ENCODE peak calls at places on chromosomes 16 and 17, in four cellular contexts. C is MCF 10A; Z is activated CD8-positive, alpha-beta T cell treated with anti-CD3 and anti-CD28 coated beads for 36 hours; W is A549. N is an unnamed sample.
A peak's percentile ranks its signal among the peaks of the same experiment; 100 is the strongest.

GRCh38 chr17:42246515-42246914 is 29.7 kb downstream of the STAT5B start:
- DNase-seq in C (no peak), W (no peak), Z (peak; percentile 28), N (no peak)

GRCh38 chr17:28953444-28954118 is 2.3 kb upstream of the PHF12 start:
- DNase-seq in C (peak; percentile 48), Z (peak; percentile 70), W (peak; percentile 72), N (no peak)

GRCh38 chr17:42598905-42599304 is 10.3 kb downstream of the RETREG3 start:
- DNase-seq in Z (no peak), C (no peak), W (no peak), N (no peak)

GRCh38 chr17:50139950-50140885 is 10.3 kb upstream of the SAMD14 start:
- DNase-seq in C (peak; percentile 73), W (peak; percentile 89), Z (peak; percentile 87), N (peak; percentile 82)

GRCh38 chr17:72687941-72688340 is 404.5 kb downstream of the SLC39A11 start:
- DNase-seq in C (no peak), Z (no peak), W (no peak), N (no peak)

GRCh38 chr16:76531236-76531635 is 254.0 kb downstream of the CNTNAP4 start:
- DNase-seq in W (no peak), Z (no peak), C (no peak), N (no peak)

GRCh38 chr17:77863814-77864161 is 94.7 kb upstream of the TNRC6C start:
- DNase-seq in W (no peak), Z (no peak), C (no peak), N (no peak)

GRCh38 chr17:21252289-21252874 is 828 bp downstream of the NATD1 start:
- DNase-seq in W (no peak), Z (no peak), C (no peak), N (no peak)

GRCh38 chr17:34098712-34099111 is 156.4 kb upstream of the CCL2 start:
- DNase-seq in C (no peak), W (no peak), Z (no peak), N (no peak)

GRCh38 chr17:31746884-31747495 is 112.1 kb downstream of the COPRS start:
- DNase-seq in W (no peak), C (no peak), Z (no peak), N (no peak)

GRCh38 chr17:63490858-63491400 is 14.1 kb downstream of the ACE start:
- DNase-seq in W (no peak), Z (no peak), C (no peak), N (no peak)

GRCh38 chr17:45052052-45052772 is 780 bp upstream of the DCAKD start:
- DNase-seq in C (peak; percentile 23), Z (peak; percentile 77), W (no peak), N (no peak)

GRCh38 chr17:67995568-67996191 is 589 bp downstream of the C17orf58 start:
- DNase-seq in W (peak; percentile 19), Z (peak; percentile 38), C (peak; percentile 22), N (no peak)

GRCh38 chr17:30824002-30824355 is 513 bp downstream of the CRLF3 start:
- DNase-seq in W (peak; percentile 64), C (peak; percentile 12), Z (peak; percentile 66), N (no peak)

GRCh38 chr17:80270836-80271235 is 10.2 kb downstream of the RNF213 start:
- DNase-seq in C (peak; percentile 58), W (peak; percentile 69), Z (peak; percentile 61), N (no peak)

GRCh38 chr16:30367349-30368009 is 2.8 kb downstream of the TBC1D10B start:
- DNase-seq in W (no peak), C (no peak), Z (no peak), N (no peak)
- TF ChIP-seq CTCF in W (no peak), C (no peak), Z (no peak), N (no peak)

DNA sequence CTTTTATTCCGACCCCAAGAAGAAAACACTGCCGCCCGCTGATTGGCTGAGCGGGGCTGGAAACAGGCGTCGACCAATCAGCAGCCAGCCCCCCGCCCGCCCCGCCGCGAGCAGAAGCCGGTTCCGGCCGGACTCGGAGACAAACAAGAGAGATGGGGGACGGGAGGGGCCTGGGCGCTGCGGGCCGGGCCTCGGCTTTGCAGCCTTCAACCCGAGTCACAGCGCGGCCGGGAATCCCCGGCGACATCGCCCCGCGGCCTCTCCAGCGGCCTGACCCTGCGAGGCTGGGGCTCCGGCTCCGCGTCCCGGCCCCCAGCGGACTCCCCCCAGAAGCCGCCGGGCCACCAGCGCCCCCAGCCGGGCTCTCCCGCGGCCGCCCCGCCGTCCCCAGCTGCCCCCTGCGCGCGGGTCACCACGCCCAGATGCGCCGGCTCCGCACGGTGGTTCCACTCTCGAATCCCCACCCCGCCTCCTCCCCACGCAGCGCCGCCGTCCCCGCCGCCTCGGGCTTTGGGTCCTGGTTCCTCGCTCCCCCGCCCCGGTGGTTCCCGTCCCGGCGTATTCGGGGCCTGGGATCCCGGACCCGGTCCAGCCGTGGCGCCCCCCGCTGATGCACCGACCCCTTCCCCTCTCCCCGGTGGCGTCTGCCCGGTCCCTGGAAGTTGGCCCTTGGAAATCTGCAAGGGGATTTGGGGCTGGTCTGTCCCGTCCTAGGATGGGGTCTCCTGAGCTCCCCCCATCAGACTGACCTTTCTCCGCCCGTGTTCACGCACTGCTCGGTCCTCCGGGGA is 417 bp upstream of the SLC43A2 start:
- DNase-seq in W (peak; percentile 100), Z (peak; percentile 96), C (peak; percentile 89), N (peak; percentile 95)
- TF ChIP-seq CTCF in W (peak; percentile 62), Z (no peak), C (peak; percentile 30), N (no peak)

DNA sequence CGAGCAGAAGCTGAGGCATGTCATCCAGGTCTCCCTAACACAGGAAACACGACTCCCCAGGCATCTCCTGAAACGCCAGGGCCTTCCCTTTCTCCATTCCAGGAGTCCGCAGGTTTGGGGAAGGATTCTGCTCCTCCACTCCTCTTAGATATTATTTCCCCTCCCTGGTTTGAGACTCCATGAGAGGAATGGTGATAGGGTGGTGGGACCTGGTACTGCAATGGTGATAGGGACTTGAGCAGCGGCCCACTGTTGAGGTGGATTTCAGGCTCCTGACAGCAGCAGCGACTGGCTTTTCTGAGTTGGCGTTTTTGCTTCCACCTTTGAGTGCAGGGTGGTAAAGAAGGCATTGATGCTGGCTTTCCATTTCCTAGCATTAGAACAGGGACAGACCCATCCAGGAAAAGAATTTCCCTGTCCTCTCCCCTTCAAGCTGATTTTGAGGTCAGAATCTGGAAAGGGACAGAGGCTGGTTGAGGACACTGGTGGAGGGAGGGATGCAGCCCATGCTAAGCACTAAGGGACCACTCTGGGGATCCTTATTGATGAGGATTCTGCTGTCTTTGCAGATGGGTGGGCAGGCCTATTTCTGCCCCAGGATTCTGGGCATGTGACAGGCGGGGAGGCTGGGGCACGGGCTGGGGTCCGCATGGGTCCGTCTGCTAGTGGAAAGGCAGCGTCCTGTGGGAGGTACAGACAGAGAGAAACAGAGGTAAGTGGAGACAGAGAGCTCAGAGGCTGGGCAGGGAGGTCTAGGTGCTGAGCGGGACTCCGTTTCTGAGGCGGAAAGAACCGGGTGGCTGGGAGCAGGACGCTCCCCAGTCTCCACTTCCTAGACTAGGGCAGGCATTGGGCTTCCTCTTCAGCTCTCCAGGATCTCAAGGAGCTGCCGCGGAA is 1.3 kb upstream of the TBX4 start:
- DNase-seq in Z (no peak), W (no peak), C (no peak), N (no peak)
- TF ChIP-seq CTCF in Z (no peak), W (no peak), C (no peak), N (no peak)

DNA sequence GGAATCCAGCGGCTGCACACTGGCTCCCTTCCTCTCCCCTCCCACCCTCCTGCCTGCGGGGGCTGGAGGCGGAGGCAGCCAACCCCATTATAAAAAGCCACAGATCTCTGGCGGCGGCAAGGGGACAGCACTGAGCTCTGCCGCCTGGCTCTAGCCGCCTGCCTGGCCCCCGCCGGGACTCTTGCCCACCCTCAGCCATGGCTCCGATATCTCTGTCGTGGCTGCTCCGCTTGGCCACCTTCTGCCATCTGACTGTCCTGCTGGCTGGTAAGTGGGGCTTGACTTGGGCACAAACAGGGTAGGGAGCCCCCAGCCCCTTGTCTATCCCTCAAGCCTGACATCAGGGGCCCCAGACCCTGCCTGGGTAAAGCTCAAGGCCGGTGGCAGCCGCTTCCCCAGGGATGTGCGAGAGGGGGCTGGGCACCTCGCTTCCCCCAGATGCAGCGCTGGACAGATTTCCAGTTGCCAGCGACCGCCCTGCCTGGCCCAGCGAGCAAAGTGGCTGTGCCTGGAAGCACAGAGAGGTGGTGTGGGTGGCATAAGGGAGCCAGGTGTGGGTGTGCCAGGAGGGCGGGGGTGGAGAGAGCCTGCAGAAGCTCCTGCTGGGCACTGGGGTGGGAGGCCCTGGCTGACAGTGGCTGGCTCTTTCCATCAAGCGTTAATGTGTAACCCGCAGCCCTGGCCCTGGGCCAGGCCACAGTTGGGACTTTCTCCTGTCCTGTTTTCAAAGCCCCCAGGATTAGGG is at the start of gene CX3CL1:
- DNase-seq in Z (no peak), W (no peak), C (no peak), N (no peak)
- TF ChIP-seq CTCF in Z (no peak), W (no peak), C (no peak), N (no peak)

GRCh38 chr17:35170968-35171771 is 23.0 kb downstream of the SLC35G3 start:
- DNase-seq in Z (peak; percentile 31), C (peak; percentile 30), W (peak; percentile 49), N (no peak)
- TF ChIP-seq CTCF in Z (peak; percentile 69), C (peak; percentile 26), W (peak; percentile 81), N (peak; percentile 36)

GRCh38 chr16:51971184-51971583 is 575.8 kb downstream of the TOX3 start:
- DNase-seq in Z (no peak), C (peak; percentile 54), W (peak; percentile 13), N (no peak)
- TF ChIP-seq CTCF in Z (no peak), C (peak; percentile 59), W (no peak), N (no peak)

DNA sequence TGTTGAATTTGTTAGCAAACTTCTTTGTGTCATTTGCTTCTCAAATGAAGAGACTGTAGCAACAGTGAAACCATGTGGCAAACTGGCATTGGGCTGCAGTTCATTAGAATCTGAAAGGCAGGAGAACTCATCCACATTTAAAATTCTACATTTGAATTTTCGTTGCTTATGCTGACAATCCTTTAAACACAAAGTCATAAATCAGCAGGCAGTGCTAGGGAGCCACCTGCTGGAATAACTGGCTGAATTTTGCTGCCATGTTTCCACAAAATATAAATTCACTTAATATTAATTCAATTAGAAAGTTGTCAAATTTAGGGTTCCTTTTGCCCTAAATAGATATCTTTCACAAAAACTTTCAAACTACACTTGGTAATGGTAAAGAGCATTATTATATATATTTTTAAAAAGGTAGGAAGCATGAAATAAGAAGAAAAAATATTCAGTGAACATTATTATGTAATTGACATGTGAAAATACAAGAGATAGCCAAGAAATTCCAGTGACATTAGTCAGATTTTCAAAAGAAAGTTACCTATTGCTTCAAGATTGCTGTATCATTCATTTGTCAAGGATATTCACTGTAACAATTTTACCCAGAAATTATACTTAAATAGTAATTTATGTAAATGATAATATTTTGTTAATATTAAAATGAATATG is 350.1 kb downstream of the KIF2B start:
- DNase-seq in W (peak; percentile 5), Z (peak; percentile 24), C (peak; percentile 16), N (no peak)
- TF ChIP-seq CTCF in W (peak; percentile 66), Z (no peak), C (peak; percentile 77), N (no peak)